ENCODE peak calls at places on chromosomes 4 and X, in four cellular contexts. One of them, this sample, is unnamed.

GRCh38 chr4:8710946-8711345 is 118.4 kb downstream of the CPZ start:
- DNase-seq in right lobe of liver: no peak
- DNase-seq in transverse colon: peak
- DNase-seq in AG08396: no peak
- DNase-seq in this sample: no peak

GRCh38 chr4:109041463-109041862 is 261.0 kb downstream of the COL25A1 start:
- DNase-seq in AG08396: no peak
- DNase-seq in right lobe of liver: no peak
- DNase-seq in transverse colon: no peak
- DNase-seq in this sample: no peak

GRCh38 chr4:182913036-182913435 is 4.2 kb downstream of the DCTD start:
- DNase-seq in transverse colon: no peak
- DNase-seq in right lobe of liver: no peak
- DNase-seq in AG08396: no peak
- DNase-seq in this sample: no peak

GRCh38 chrX:54415534-54416350 is 24.5 kb upstream of the TSR2 start:
- DNase-seq in AG08396: no peak
- DNase-seq in right lobe of liver: no peak
- DNase-seq in transverse colon: no peak
- DNase-seq in this sample: no peak

GRCh38 chr4:89336818-89337395 is 29.3 kb upstream of the GPRIN3 start:
- DNase-seq in AG08396: no peak
- DNase-seq in right lobe of liver: no peak
- DNase-seq in transverse colon: no peak
- DNase-seq in this sample: no peak

GRCh38 chrX:118974908-118975671 is 672 bp downstream of the LONRF3 start:
- DNase-seq in right lobe of liver: peak
- DNase-seq in AG08396: peak
- DNase-seq in transverse colon: peak
- DNase-seq in this sample: peak

GRCh38 chr4:38237139-38237538 is 276.9 kb downstream of the PTTG2 start:
- DNase-seq in AG08396: peak
- DNase-seq in right lobe of liver: no peak
- DNase-seq in transverse colon: no peak
- DNase-seq in this sample: no peak

GRCh38 chr4:184824081-184824775 is 1.5 kb downstream of the ACSL1 start:
- DNase-seq in AG08396: no peak
- DNase-seq in right lobe of liver: no peak
- DNase-seq in transverse colon: no peak
- DNase-seq in this sample: no peak

GRCh38 chr4:117821834-117822233 is 212.5 kb upstream of the NDST3 start:
- DNase-seq in AG08396: no peak
- DNase-seq in transverse colon: no peak
- DNase-seq in right lobe of liver: no peak
- DNase-seq in this sample: no peak

GRCh38 chrX:30141966-30142365 is 73.4 kb upstream of the MAGEB2 start:
- DNase-seq in AG08396: peak
- DNase-seq in right lobe of liver: no peak
- DNase-seq in transverse colon: no peak
- DNase-seq in this sample: no peak

GRCh38 chr4:181365671-181366070 is 877.5 kb upstream of the TENM3 start:
- DNase-seq in AG08396: no peak
- DNase-seq in right lobe of liver: no peak
- DNase-seq in transverse colon: no peak
- DNase-seq in this sample: no peak

This sample was measured in pancreas.